ENCODE peak calls at places on chromosomes 11 and 22, in four cellular contexts. V, U, B and O are unnamed samples.

GRCh38 chr11:34468209-34468841 is 29.6 kb downstream of the CAT start:
- DNase-seq in V (peak), B (no peak), U (peak), O (peak)

GRCh38 chr22:45475876-45476514 is 26.7 kb upstream of the FBLN1 start:
- DNase-seq in B (no peak), V (no peak), U (no peak), O (no peak)

GRCh38 chr11:135027461-135027860 is 615.4 kb upstream of the B3GAT1 start:
- DNase-seq in V (no peak), U (peak), B (peak), O (no peak)

GRCh38 chr22:23204541-23205157 is 24.3 kb downstream of the BCR start:
- DNase-seq in B (no peak), U (no peak), V (no peak), O (no peak)

GRCh38 chr11:72522186-72522585 is 87.9 kb upstream of the CLPB start:
- DNase-seq in B (no peak), V (no peak), U (no peak), O (no peak)

GRCh38 chr22:37045958-37046357 is 5.6 kb upstream of the KCTD17 start:
- DNase-seq in B (no peak), V (no peak), U (no peak), O (no peak)

GRCh38 chr22:20160041-20160440 is 9.2 kb upstream of the CCDC188 start:
- DNase-seq in B (no peak), U (no peak), V (no peak), O (no peak)

GRCh38 chr11:73383249-73384126 is 7.3 kb downstream of the RELT start:
- DNase-seq in B (no peak), V (no peak), U (no peak), O (no peak)

GRCh38 chr11:65430406-65431217 is 8.0 kb downstream of the NEAT1 start:
- DNase-seq in U (no peak), V (no peak), B (no peak), O (no peak)

GRCh38 chr11:12205330-12205729 is 94.9 kb downstream of the MICAL2 start:
- DNase-seq in V (no peak), U (no peak), B (no peak), O (no peak)

GRCh38 chr11:10654211-10655150 is 39.1 kb downstream of the IRAG1 start:
- DNase-seq in B (no peak), V (no peak), U (peak), O (no peak)

GRCh38 chr11:126345759-126346585 is 9.5 kb upstream of the ST3GAL4 start:
- DNase-seq in V (no peak), U (no peak), B (no peak), O (no peak)

GRCh38 chr22:36395922-36396321 is 8.2 kb upstream of the MYH9 start:
- DNase-seq in B (no peak), V (no peak), U (no peak), O (no peak)

GRCh38 chr11:126194121-126194543 is 17.3 kb downstream of the RPUSD4 start:
- DNase-seq in U (no peak), V (no peak), B (peak), O (no peak)

GRCh38 chr11:76267563-76267962 is 61.3 kb upstream of the WNT11 start:
- DNase-seq in V (no peak), U (no peak), B (no peak), O (no peak)

GRCh38 chr11:65616575-65617001 is 1.0 kb downstream of the PCNX3 start:
- DNase-seq in U (no peak), V (no peak), B (no peak), O (no peak)

GRCh38 chr11:75174781-75175370 is 24.0 kb downstream of the SLCO2B1 start:
- DNase-seq in U (no peak), V (no peak), B (no peak), O (no peak)

GRCh38 chr11:69463181-69463891 is 18.1 kb upstream of the LINC01488 start:
- DNase-seq in U (no peak), V (no peak), B (no peak), O (no peak)

GRCh38 chr11:94544832-94545640 is 1.3 kb downstream of the FUT4 start:
- DNase-seq in V (no peak), U (no peak), B (peak), O (no peak)

GRCh38 chr11:111833524-111833923 is 37.9 kb downstream of the ALG9 start:
- DNase-seq in B (no peak), V (no peak), U (no peak), O (no peak)

GRCh38 chr11:19577391-19577831 is 135.2 kb upstream of the NAV2 start:
- DNase-seq in V (no peak), U (no peak), B (no peak), O (no peak)

GRCh38 chr22:37242395-37242918 is 1.6 kb downstream of the RAC2 start:
- DNase-seq in B (no peak), U (peak), V (no peak), O (peak)

GRCh38 chr22:50530857-50531545 is 1.2 kb upstream of the TYMP start:
- DNase-seq in U (peak), V (no peak), B (peak), O (peak)

GRCh38 chr11:119592642-119593041 is 136.4 kb downstream of the NECTIN1 start:
- DNase-seq in V (no peak), B (no peak), U (no peak), O (no peak)